ENCODE peak calls at places on chromosomes 2 and 18, in five cellular contexts. M is caudate nucleus; A is psoas muscle; C is sciatic nerve; G is activated CD8-positive, alpha-beta memory T cell treated with anti-CD3 and anti-CD28 coated beads for 4 hours. D is an unnamed sample.

GRCh38 chr2:39506215-39506614 is 69.1 kb upstream of the MAP4K3 start:
- DNase-seq in A (no peak), G (no peak), M (no peak), C (no peak), D (no peak)

GRCh38 chr2:85772019-85772745 is 18.4 kb downstream of the ATOH8 start:
- DNase-seq in A (peak; percentile 99), G (no peak), C (peak; percentile 99), M (peak; percentile 95), D (peak; percentile 100)

GRCh38 chr2:58851598-58851997 is 610.5 kb upstream of the FANCL start:
- DNase-seq in G (no peak), C (no peak), M (no peak), A (no peak), D (no peak)

GRCh38 chr2:9773905-9774239 is 69.4 kb upstream of the TAF1B start:
- DNase-seq in G (no peak), M (no peak), C (no peak), A (no peak), D (no peak)

GRCh38 chr2:162929571-162929970 is 91.0 kb upstream of the KCNH7 start:
- DNase-seq in A (no peak), M (no peak), C (no peak), G (no peak), D (no peak)

GRCh38 chr2:179443175-179443574 is 178.5 kb upstream of the SESTD1 start:
- DNase-seq in A (no peak), C (no peak), M (no peak), G (no peak), D (no peak)

GRCh38 chr2:98140210-98140609 is 53.2 kb downstream of the VWA3B start:
- DNase-seq in M (no peak), G (no peak), A (peak; percentile 61), C (peak; percentile 67), D (peak; percentile 29)

GRCh38 chr2:113136828-113137775 is 9.7 kb downstream of the IL1RN start:
- DNase-seq in G (no peak), C (no peak), A (no peak), M (no peak), D (no peak)

GRCh38 chr2:95258271-95258670 is 16.0 kb upstream of the PROM2 start:
- DNase-seq in A (no peak), C (no peak), M (no peak), G (no peak), D (no peak)

GRCh38 chr2:191637182-191638078 is 40.5 kb upstream of the NABP1 start:
- DNase-seq in M (no peak), G (no peak), C (no peak), A (no peak), D (no peak)

GRCh38 chr2:112026509-112026908 is 28.6 kb upstream of the TMEM87B start:
- DNase-seq in A (no peak), G (no peak), C (no peak), M (no peak), D (no peak)

GRCh38 chr2:237091779-237092436 is 6.2 kb downstream of the COPS8 start:
- DNase-seq in G (no peak), M (no peak), C (no peak), A (peak; percentile 73), D (no peak)

GRCh38 chr2:172437419-172438063 is 10.2 kb downstream of the ITGA6 start:
- DNase-seq in G (no peak), C (no peak), A (no peak), M (no peak), D (no peak)

GRCh38 chr2:237392186-237392585 is 21.8 kb downstream of the COL6A3 start:
- DNase-seq in M (no peak), G (no peak), C (no peak), A (no peak), D (no peak)

GRCh38 chr2:239291505-239292350 is 109.1 kb downstream of the HDAC4 start:
- DNase-seq in A (peak; percentile 50), C (peak; percentile 55), M (peak; percentile 56), G (no peak), D (no peak)

GRCh38 chr18:362914-363295 is 95.1 kb upstream of the THOC1 start:
- DNase-seq in A (no peak), M (no peak), C (no peak), G (no peak), D (no peak)

GRCh38 chr2:228479014-228479413 is 297.5 kb upstream of the SPHKAP start:
- DNase-seq in A (no peak), G (no peak), C (no peak), M (no peak), D (no peak)

GRCh38 chr2:73776381-73776780 is 3.5 kb downstream of the DUSP11 start:
- DNase-seq in G (no peak), M (no peak), A (no peak), C (no peak), D (no peak)

GRCh38 chr2:8514748-8515389 is 167.0 kb upstream of the ID2 start:
- DNase-seq in M (no peak), A (no peak), C (no peak), G (no peak), D (no peak)

GRCh38 chr18:53567935-53568574 is 656.4 kb downstream of the MBD2 start:
- DNase-seq in A (no peak), M (peak; percentile 19), C (no peak), G (no peak), D (no peak)

GRCh38 chr2:185782223-185782769 is 43.7 kb downstream of the FSIP2 start:
- DNase-seq in A (no peak), C (no peak), G (no peak), M (no peak), D (no peak)